ENCODE peak calls at places on chromosomes 1 and 21, in four cellular contexts. D is vagina, G is stomach, W is HCT116. P is an unnamed sample.
A peak's percentile ranks its signal among the peaks of the same experiment; 100 is the strongest.

GRCh38 chr21:43790053-43790524 is 712 bp downstream of the RRP1 start:
- DNase-seq in D (no peak), W (no peak), G (no peak), P (no peak)

GRCh38 chr1:37752583-37753471 is 12.1 kb downstream of the EPHA10 start:
- DNase-seq in G (peak; percentile 40), W (peak; percentile 8), D (no peak), P (no peak)

GRCh38 chr1:60281360-60281932 is 207.9 kb upstream of the C1orf87 start:
- DNase-seq in D (no peak), W (peak; percentile 83), G (peak; percentile 69), P (peak; percentile 61)

GRCh38 chr1:193524616-193525015 is 338.2 kb upstream of the B3GALT2 start:
- DNase-seq in D (no peak), W (no peak), G (no peak), P (no peak)

GRCh38 chr1:211323156-211324063 is 3.2 kb upstream of the TRAF5 start:
- DNase-seq in G (peak; percentile 70), D (no peak), W (no peak), P (no peak)

GRCh38 chr1:169109561-169110134 is 3.2 kb downstream of the ATP1B1 start:
- DNase-seq in G (peak; percentile 87), D (no peak), W (peak; percentile 88), P (peak; percentile 58)

GRCh38 chr1:112806090-112806642 is 91.0 kb upstream of the PPM1J start:
- DNase-seq in W (no peak), G (no peak), D (no peak), P (no peak)

GRCh38 chr1:41380979-41381690 is 19.9 kb downstream of the FOXO6 start:
- DNase-seq in D (no peak), G (peak; percentile 69), W (peak; percentile 18), P (peak; percentile 54)

GRCh38 chr1:160797861-160798273 is 1.9 kb downstream of the LY9 start:
- DNase-seq in D (no peak), G (peak; percentile 41), W (no peak), P (no peak)

GRCh38 chr1:81412954-81413353 is 387.8 kb upstream of the ADGRL2 start:
- DNase-seq in G (no peak), D (no peak), W (no peak), P (no peak)

GRCh38 chr1:85692730-85693314 is 15.4 kb downstream of the ZNHIT6 start:
- DNase-seq in D (no peak), W (peak; percentile 6), G (no peak), P (no peak)

GRCh38 chr1:205171369-205171768 is 40.1 kb downstream of the DSTYK start:
- DNase-seq in D (no peak), G (no peak), W (no peak), P (no peak)

GRCh38 chr21:41848971-41849580 is 30.1 kb downstream of the PRDM15 start:
- DNase-seq in G (no peak), W (no peak), D (no peak), P (no peak)

GRCh38 chr21:26041441-26042180 is 129.0 kb downstream of the APP start:
- DNase-seq in D (no peak), W (no peak), G (no peak), P (no peak)

GRCh38 chr1:232249834-232250233 is 380.1 kb downstream of the SIPA1L2 start:
- DNase-seq in W (no peak), D (no peak), G (no peak), P (no peak)

GRCh38 chr21:14321042-14321441 is 61.9 kb downstream of the HSPA13 start:
- DNase-seq in D (no peak), W (no peak), G (no peak), P (no peak)

GRCh38 chr21:34499116-34499515 is 12.9 kb downstream of the KCNE1 start:
- DNase-seq in G (no peak), D (no peak), W (no peak), P (no peak)

GRCh38 chr1:85612704-85613361 is 32.3 kb downstream of the CCN1 start:
- DNase-seq in D (no peak), W (no peak), G (no peak), P (no peak)

GRCh38 chr1:9815150-9815549 is 8.6 kb downstream of the CLSTN1 start:
- DNase-seq in G (no peak), W (no peak), D (no peak), P (no peak)
- TF ChIP-seq POLR2AphosphoS5 in G (no peak), W (no peak), D (no peak), P (no peak)

DNA sequence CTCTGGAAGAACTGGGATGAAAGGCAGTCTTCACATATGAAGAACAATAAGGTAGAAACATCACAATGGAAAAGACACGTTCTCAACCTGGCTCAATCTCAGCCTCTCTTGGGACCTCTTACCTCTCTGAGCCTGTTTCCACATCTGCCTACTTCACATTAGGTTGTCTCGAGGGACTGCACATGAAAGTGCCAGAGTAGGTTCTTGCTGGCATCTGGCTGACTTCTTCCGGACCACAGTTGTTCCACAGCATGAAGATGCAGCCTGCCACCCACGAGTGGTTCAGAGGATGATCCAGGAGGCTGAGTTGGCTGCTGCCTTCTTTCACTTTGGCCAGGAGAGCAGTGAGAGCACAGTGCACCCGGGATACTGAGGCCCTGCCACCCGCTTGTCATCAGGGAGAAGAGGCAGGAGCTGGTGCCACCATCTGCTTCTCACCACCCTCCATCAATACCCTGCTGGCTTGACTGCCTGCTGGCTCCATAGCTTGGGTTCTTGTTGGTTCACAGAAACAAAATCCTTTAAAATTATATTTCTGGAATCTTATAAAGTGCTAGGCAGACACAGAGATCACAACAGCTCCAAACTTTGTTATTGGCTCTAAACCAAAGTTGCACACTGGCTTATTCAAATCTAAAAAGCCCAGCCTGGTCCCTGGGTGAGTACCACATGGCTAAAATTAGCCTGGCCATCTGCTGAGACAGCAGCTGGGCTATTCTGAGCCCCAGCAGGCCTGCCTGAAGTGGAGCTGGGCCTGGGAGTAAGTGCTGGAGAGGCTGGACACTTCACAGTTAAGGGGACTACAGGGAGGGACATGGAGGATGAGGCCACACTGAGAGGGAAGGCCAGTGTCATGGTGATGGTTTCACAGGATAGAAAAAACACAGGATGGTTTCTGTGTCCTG is 47.0 kb upstream of the LIN9 start:
- DNase-seq in D (no peak), G (no peak), W (no peak), P (no peak)
- H3K27ac ChIP-seq in D (no peak overlapping the region), G (peak overlapping the region; percentile 38), W (no peak overlapping the region), P (no peak overlapping the region)

DNA sequence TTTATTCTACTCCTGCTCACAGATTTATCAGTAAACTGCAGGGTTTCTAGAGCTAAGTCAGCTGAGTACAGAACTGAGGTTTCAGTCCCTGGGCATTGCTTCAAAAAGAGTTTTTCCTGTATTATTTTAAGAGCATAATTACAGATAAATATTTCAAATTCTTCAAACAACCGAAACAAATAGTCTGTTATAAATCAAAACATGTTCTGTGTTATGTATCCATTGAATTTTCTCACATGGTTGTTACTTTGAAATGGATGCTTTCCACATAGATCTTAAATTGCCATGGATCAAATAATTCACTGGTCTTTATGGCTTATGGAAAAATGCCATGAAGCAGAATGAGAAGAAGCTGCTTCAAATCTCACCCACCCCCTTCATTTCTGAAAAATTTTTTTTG is 64.5 kb downstream of the LRRC8C start:
- DNase-seq in D (no peak), G (no peak), W (no peak), P (no peak)
- H3K4me1 ChIP-seq in D (peaks cover 16% of the 10 kb centered on the region), G (no peaks in the 10 kb centered on the region), W (no peaks in the 10 kb centered on the region), P (no peaks in the 10 kb centered on the region)

DNA sequence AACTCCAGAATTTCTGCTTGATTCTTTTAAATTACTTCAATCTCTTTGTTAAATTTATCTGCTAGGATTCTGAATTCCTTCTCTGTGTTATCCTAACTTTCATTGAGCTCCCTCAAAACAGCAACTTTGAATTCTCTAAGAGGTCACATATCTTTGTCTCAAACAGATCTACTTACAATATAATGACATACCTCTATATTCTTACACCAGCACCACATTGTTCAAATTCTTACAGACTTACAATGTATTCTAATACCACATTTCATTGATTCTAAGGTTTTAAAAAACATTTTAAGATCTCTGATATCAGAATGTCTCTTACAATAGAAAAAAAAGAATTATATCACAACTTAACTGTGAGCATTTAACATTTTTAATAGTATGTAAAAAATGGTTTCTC is 77.4 kb downstream of the DIRAS3 start:
- DNase-seq in G (no peak), W (no peak), D (no peak), P (no peak)
- TF ChIP-seq POLR2AphosphoS5 in G (no peak), W (no peak), D (no peak), P (no peak)

DNA sequence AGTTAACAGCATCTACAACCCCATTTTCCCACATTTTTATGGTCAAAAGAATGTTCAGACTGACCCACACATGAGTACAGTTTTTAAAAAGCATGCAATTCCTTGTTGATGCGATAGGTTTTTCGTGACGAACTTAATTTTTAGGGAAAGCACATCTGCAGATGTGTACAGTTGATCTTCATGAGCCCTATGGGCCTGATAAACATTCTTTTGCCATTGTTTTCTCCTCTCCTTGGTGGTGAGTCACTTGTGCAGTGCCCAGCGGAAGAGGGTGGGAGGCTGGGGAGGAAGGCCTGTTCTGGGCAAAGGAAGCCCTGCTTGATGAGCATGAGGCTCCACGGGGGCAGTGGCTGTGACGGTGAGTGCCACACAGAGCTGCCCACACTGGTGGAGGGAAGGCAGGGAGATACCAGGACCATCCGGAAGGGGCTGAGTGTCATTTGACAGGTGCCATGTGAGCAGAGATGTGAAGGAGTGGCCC is 5.3 kb downstream of the ARF1 start:
- DNase-seq in W (no peak), G (no peak), D (no peak), P (no peak)
- H3K27ac ChIP-seq in W (no peak overlapping the region), G (peak overlapping the region; percentile 70), D (peak overlapping the region; percentile 2), P (peak overlapping the region; percentile 54)

DNA sequence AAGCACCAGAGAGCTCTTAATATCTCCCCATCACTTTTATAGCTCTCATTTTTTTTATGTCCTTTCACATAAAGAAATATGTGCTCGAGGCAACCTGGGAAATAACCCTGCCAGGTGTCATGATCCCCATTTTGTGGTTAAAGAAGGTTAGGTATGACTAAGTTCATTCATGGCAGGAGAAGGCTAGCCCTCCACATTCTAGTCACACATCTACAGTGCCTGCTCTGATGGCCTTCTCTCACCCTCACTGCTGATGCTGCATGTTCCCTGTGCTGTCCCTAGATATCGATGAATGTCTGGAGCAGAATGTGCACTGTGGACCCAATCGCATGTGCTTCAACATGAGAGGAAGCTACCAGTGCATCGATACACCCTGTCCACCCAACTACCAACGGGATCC is 187.5 kb downstream of the TPR start:
- DNase-seq in W (no peak), G (no peak), D (no peak), P (no peak)
- H3K4me1 ChIP-seq in W (no peaks in the 10 kb centered on the region), G (no peaks in the 10 kb centered on the region), D (peaks cover 10% of the 10 kb centered on the region), P (no peaks in the 10 kb centered on the region)

P was measured in breast epithelium.